ENCODE peak calls at places on chromosomes 7 and 10, in five cellular contexts. L is cardiac fibroblast, E is prostate gland, U is AG04450, S is GM23248. N is an unnamed sample.

GRCh38 chr10:93061594-93062498 is 1.2 kb downstream of the CYP26C1 start:
- DNase-seq in U (no peak), L (no peak), E (no peak), S (peak), N (no peak)

GRCh38 chr7:150685219-150686029 is at the start of gene GIMAP2:
- DNase-seq in S (peak), U (no peak), E (peak), L (peak), N (peak)

GRCh38 chr7:91351374-91351773 is 87.1 kb downstream of the FZD1 start:
- DNase-seq in U (peak), S (peak), E (no peak), L (peak), N (no peak)

GRCh38 chr7:128794020-128794419 is 2.3 kb downstream of the CCDC136 start:
- DNase-seq in L (no peak), E (no peak), U (no peak), S (no peak), N (no peak)

GRCh38 chr7:34181271-34181958 is 276.1 kb downstream of the BMPER start:
- DNase-seq in E (no peak), S (no peak), L (no peak), U (no peak), N (no peak)

GRCh38 chr7:85719981-85720963 is 533.4 kb upstream of the SEMA3D start:
- DNase-seq in U (no peak), E (no peak), L (peak), S (peak), N (peak)

GRCh38 chr7:151930695-151931094 is 25.6 kb upstream of the GALNTL5 start:
- DNase-seq in E (no peak), L (no peak), U (no peak), S (no peak), N (no peak)

GRCh38 chr10:124636271-124636993 is 107.7 kb downstream of the FAM53B start:
- DNase-seq in S (no peak), L (no peak), E (no peak), U (no peak), N (no peak)

GRCh38 chr7:22468609-22469008 is 31.4 kb downstream of the STEAP1B start:
- DNase-seq in U (no peak), S (no peak), L (no peak), E (no peak), N (no peak)

GRCh38 chr10:12348870-12349627 is at the start of gene CAMK1D:
- DNase-seq in S (peak), U (peak), L (peak), E (peak), N (peak)

GRCh38 chr7:98881561-98882315 is 3.4 kb downstream of the TRRAP start:
- DNase-seq in L (no peak), S (no peak), E (no peak), U (no peak), N (no peak)

GRCh38 chr10:22611425-22612111 is 102.8 kb downstream of the PIP4K2A start:
- DNase-seq in S (no peak), L (no peak), U (no peak), E (no peak), N (no peak)

GRCh38 chr10:26855186-26855585 is 5.6 kb downstream of the ABI1 start:
- DNase-seq in E (no peak), L (peak), S (peak), U (no peak), N (peak)

GRCh38 chr7:133411402-133411801 is 158.5 kb downstream of the EXOC4 start:
- DNase-seq in U (no peak), L (no peak), S (no peak), E (no peak), N (no peak)

GRCh38 chr7:131509781-131510180 is 46.6 kb downstream of the PODXL start:
- DNase-seq in E (no peak), S (no peak), L (no peak), U (no peak), N (no peak)

GRCh38 chr7:39608278-39608677 is 15.1 kb upstream of the RALA start:
- DNase-seq in U (no peak), E (no peak), L (peak), S (no peak), N (no peak)

GRCh38 chr7:131861620-131862346 is 305.4 kb upstream of the PODXL start:
- DNase-seq in S (peak), L (peak), U (no peak), E (no peak), N (peak)

GRCh38 chr7:101870361-101871062 is 53.1 kb downstream of the CUX1 start:
- DNase-seq in U (no peak), E (peak), S (no peak), L (no peak), N (no peak)

GRCh38 chr10:93079663-93080349 is 6.1 kb downstream of the CYP26A1 start:
- DNase-seq in S (no peak), E (no peak), U (no peak), L (no peak), N (no peak)

GRCh38 chr7:40175725-40176510 is 41.1 kb downstream of the SUGCT start:
- DNase-seq in E (no peak), S (peak), L (peak), U (peak), N (peak)

GRCh38 chr7:124171068-124171467 is 138.2 kb upstream of the TMEM229A start:
- DNase-seq in E (no peak), U (peak), S (no peak), L (peak), N (peak)

GRCh38 chr10:119079572-119080520 is 771 bp downstream of the EIF3A start:
- DNase-seq in L (peak), E (peak), U (peak), S (peak), N (peak)

GRCh38 chr10:124092270-124093075 is 925 bp downstream of the CHST15 start:
- DNase-seq in U (no peak), S (peak), L (peak), E (peak), N (no peak)

GRCh38 chr10:79947083-79947415 is 1.9 kb downstream of the SFTPD start:
- DNase-seq in S (no peak), L (peak), U (no peak), E (no peak), N (no peak)

GRCh38 chr10:43976292-43976691 is 327.6 kb upstream of the ZNF32 start:
- DNase-seq in U (no peak), S (peak), E (no peak), L (peak), N (no peak)

GRCh38 chr10:89369142-89370105 is 8.4 kb upstream of the IFIT1B start:
- DNase-seq in E (no peak), L (peak), U (no peak), S (peak), N (peak)

GRCh38 chr7:133568544-133568943 is 315.7 kb downstream of the EXOC4 start:
- DNase-seq in U (no peak), E (no peak), L (peak), S (no peak), N (no peak)

GRCh38 chr10:43944742-43945730 is 296.4 kb upstream of the ZNF32 start:
- DNase-seq in S (no peak), E (no peak), L (no peak), U (no peak), N (no peak)

GRCh38 chr7:117872565-117873055 is 631 bp downstream of the CTTNBP2 start:
- DNase-seq in L (no peak), S (peak), E (peak), U (no peak), N (no peak)

GRCh38 chr7:143390098-143390772 is 9.1 kb downstream of the ZYX start:
- DNase-seq in E (no peak), U (no peak), L (peak), S (peak), N (no peak)

GRCh38 chr7:138208010-138208634 is 131.9 kb downstream of the AKR1D1 start:
- DNase-seq in E (no peak), L (no peak), S (no peak), U (no peak), N (no peak)
- H3K4me3 ChIP-seq in E (no peak), L (no peak), S (no peak), U (no peak), N (no peak)

GRCh38 chr10:33363112-33363511 is 28.6 kb upstream of the NRP1 start:
- DNase-seq in L (no peak), S (peak), E (no peak), U (no peak), N (no peak)

GRCh38 chr10:33370434-33370930 is 36.0 kb upstream of the NRP1 start:
- DNase-seq in L (peak), S (peak), U (no peak), E (no peak), N (no peak)

GRCh38 chr10:33365314-33365713 is 30.8 kb upstream of the NRP1 start:
- DNase-seq in S (peak), U (no peak), E (no peak), L (no peak), N (no peak)

GRCh38 chr10:33368086-33368485 is 33.6 kb upstream of the NRP1 start:
- DNase-seq in U (no peak), E (no peak), L (no peak), S (no peak), N (no peak)

GRCh38 chr10:33365871-33366411 is 31.5 kb upstream of the NRP1 start:
- DNase-seq in E (no peak), U (peak), S (peak), L (peak), N (peak)
- H3K4me3 ChIP-seq in E (no peak), U (no peak), S (peak), L (no peak), N (no peak)

DNA sequence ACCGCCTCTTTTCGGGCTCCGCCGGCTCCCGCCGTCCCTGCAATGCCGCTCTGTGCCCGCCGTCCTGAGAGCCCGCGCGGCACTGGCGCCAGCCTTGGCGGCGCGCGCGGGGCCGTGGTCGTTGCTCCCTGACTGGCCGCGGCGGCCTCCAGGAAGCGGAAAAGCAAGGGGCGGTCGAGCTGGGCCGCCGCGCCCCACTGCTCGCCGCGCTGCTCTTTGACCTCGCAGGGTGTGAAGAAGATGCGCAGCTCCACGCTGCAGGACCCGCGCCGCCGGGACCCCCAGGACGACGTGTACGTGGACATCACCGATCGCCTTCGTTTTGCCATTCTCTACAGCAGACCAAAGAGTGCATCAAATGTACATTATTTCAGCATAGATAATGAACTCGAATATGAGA is at the start of gene CDC14C:
- DNase-seq in E (no peak), S (no peak), L (no peak), U (no peak), N (no peak)
- H3K4me3 ChIP-seq in E (no peak), S (no peak), L (no peak), U (no peak), N (no peak)

GRCh38 chr10:86708783-86709778 is 40.8 kb downstream of the LDB3 start:
- DNase-seq in E (no peak), U (no peak), S (no peak), L (no peak), N (no peak)

GRCh38 chr10:86711957-86712708 is 43.8 kb downstream of the LDB3 start:
- DNase-seq in U (no peak), L (peak), E (peak), S (no peak), N (peak)

GRCh38 chr10:86711237-86711956 is 43.1 kb downstream of the LDB3 start:
- DNase-seq in L (peak), E (peak), U (peak), S (peak), N (peak)

GRCh38 chr10:86709786-86710185 is 41.5 kb downstream of the LDB3 start:
- DNase-seq in U (no peak), S (no peak), L (no peak), E (no peak), N (no peak)

GRCh38 chr10:86710987-86711236 is 42.6 kb downstream of the LDB3 start:
- DNase-seq in E (no peak), L (no peak), U (no peak), S (no peak), N (no peak)
- H3K4me3 ChIP-seq in E (peak), L (peak), U (peak), S (peak), N (peak)

DNA sequence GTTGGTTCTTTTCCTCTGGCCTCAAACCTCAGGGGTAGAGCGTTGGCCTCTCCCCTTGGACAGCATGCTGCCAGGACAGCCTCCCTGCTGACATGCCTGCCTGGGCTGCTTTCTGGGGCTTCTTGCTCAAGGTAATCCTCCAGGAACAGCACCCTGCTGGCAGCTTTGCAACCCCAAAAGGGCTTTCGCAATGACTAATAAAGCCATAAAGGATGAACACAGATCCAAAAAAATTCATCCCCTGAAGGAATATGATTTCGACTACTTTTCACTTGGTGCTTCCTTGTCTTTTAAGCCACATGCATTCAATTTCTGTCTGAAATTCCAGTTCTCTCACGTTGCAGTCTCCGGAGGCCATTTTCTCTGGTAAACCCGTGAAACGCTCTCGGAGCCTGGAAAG is 15.1 kb upstream of the SH3PXD2A start:
- DNase-seq in L (no peak), E (peak), S (peak), U (no peak), N (peak)
- H3K4me3 ChIP-seq in L (no peak), E (no peak), S (no peak), U (no peak), N (no peak)

N was measured in AG10803.